ENCODE peak calls at places on chromosomes 7 and 10, in four cellular contexts. S is amniotic stem cell, B is NCI-H774, Y is nucleus accumbens. C is an unnamed sample.

GRCh38 chr7:2629740-2630681 is 1.8 kb upstream of the TTYH3 start:
- DNase-seq in S (no peak), B (no peak), Y (no peak), C (peak; percentile 33)

GRCh38 chr10:119025776-119026175 is 3.7 kb upstream of the NANOS1 start:
- DNase-seq in S (no peak), Y (no peak), B (peak; percentile 1), C (no peak)

GRCh38 chr10:102408081-102408727 is 10.4 kb downstream of the PSD start:
- DNase-seq in S (no peak), Y (peak; percentile 20), B (no peak), C (no peak)

GRCh38 chr10:69721690-69722310 is 79.9 kb upstream of the COL13A1 start:
- DNase-seq in B (no peak), S (no peak), Y (no peak), C (peak; percentile 55)

GRCh38 chr7:138980575-138981285 is 459 bp downstream of the KIAA1549 start:
- DNase-seq in B (no peak), Y (no peak), S (no peak), C (no peak)

GRCh38 chr10:3791974-3792633 is 7.1 kb upstream of the KLF6 start:
- DNase-seq in B (no peak), S (no peak), Y (no peak), C (no peak)

GRCh38 chr7:18698258-18698734 is 202.7 kb downstream of the HDAC9 start:
- DNase-seq in S (no peak), Y (no peak), B (no peak), C (no peak)

GRCh38 chr7:54260868-54261475 is 281.2 kb upstream of the VSTM2A start:
- DNase-seq in Y (no peak), B (no peak), S (no peak), C (no peak)

GRCh38 chr7:42093361-42093905 is 143.6 kb downstream of the GLI3 start:
- DNase-seq in S (no peak), B (no peak), Y (no peak), C (no peak)

GRCh38 chr10:122407375-122408125 is 33.0 kb downstream of the PLEKHA1 start:
- DNase-seq in S (no peak), Y (peak; percentile 12), B (no peak), C (no peak)

GRCh38 chr7:68770649-68771048 is 827.6 kb upstream of the AUTS2 start:
- DNase-seq in Y (no peak), S (no peak), B (peak; percentile 66), C (peak; percentile 76)

GRCh38 chr10:96089116-96089515 is 41.0 kb upstream of the ZNF518A start:
- DNase-seq in Y (no peak), S (no peak), B (no peak), C (no peak)

GRCh38 chr7:112201421-112201820 is 4.8 kb downstream of the DOCK4 start:
- DNase-seq in B (no peak), Y (no peak), S (no peak), C (no peak)

GRCh38 chr10:91590904-91591791 is 41.7 kb downstream of the PPP1R3C start:
- DNase-seq in B (no peak), Y (no peak), S (no peak), C (peak; percentile 24)

GRCh38 chr10:69089638-69090599 is 2.0 kb downstream of the SRGN start:
- DNase-seq in B (no peak), Y (no peak), S (no peak), C (no peak)

GRCh38 chr7:2710256-2710655 is 22.3 kb downstream of the AMZ1 start:
- DNase-seq in Y (no peak), S (no peak), B (no peak), C (no peak)

GRCh38 chr7:70714506-70715038 is 417.4 kb upstream of the GALNT17 start:
- DNase-seq in B (no peak), Y (no peak), S (no peak), C (no peak)

C was measured in NCI-H510A treated with DMSO at 0.1 percent for 48 hours.